ENCODE peak calls at places on chromosomes 5 and 9, in ten cellular contexts. C is PC-9; V is transverse colon; W is CD8-positive, alpha-beta T cell; H is K562; O is dorsolateral prefrontal cortex; B is adrenal gland; R is RWPE1; Z is fibroblast of lung; A is H9. D is an unnamed sample.

GRCh38 chr5:133325834-133326233 is 274.0 kb downstream of the HSPA4 start:
- DNase-seq in Z (no peak), V (no peak), O (no peak), H (no peak), W (no peak), C (no peak), R (no peak), B (no peak), A (no peak), D (no peak)

GRCh38 chr5:106254784-106255183 is 1416.0 kb downstream of the EFNA5 start:
- DNase-seq in H (no peak), V (no peak), W (no peak), R (no peak), O (no peak), Z (no peak), C (no peak), A (peak), B (no peak), D (no peak)

GRCh38 chr9:4832786-4833579 is 40.2 kb downstream of the RCL1 start:
- DNase-seq in V (no peak), A (no peak), C (peak), R (peak), W (no peak), H (no peak), Z (peak), B (no peak), O (no peak), D (no peak)

GRCh38 chr5:144778546-144778945 is 607.9 kb downstream of the KCTD16 start:
- DNase-seq in R (no peak), O (no peak), C (no peak), Z (peak), A (no peak), B (no peak), V (no peak), W (no peak), H (no peak), D (no peak)

GRCh38 chr9:36815566-36816348 is 218.3 kb downstream of the PAX5 start:
- DNase-seq in B (peak), H (no peak), W (no peak), A (no peak), V (no peak), Z (no peak), C (no peak), R (no peak), O (no peak), D (no peak)

GRCh38 chr9:14372437-14373318 is 58.7 kb upstream of the NFIB start:
- DNase-seq in W (no peak), R (peak), H (peak), V (no peak), O (no peak), B (peak), A (peak), C (peak), Z (peak), D (no peak)

GRCh38 chr9:101650096-101650495 is 55.3 kb upstream of the PPP3R2 start:
- DNase-seq in W (no peak), Z (no peak), B (no peak), R (no peak), A (no peak), C (no peak), O (no peak), V (no peak), H (no peak), D (no peak)

GRCh38 chr9:69355232-69355631 is 30.2 kb downstream of the ENTREP1 start:
- DNase-seq in C (no peak), H (no peak), A (no peak), B (no peak), Z (no peak), V (no peak), R (no peak), O (no peak), W (no peak), D (no peak)

GRCh38 chr5:134411228-134411545 is 494 bp downstream of the CDKN2AIPNL start:
- DNase-seq in O (no peak), B (no peak), Z (no peak), H (no peak), C (no peak), A (no peak), W (no peak), V (no peak), R (no peak), D (no peak)

GRCh38 chr5:157665467-157666085 is 5.8 kb upstream of the C5orf52 start:
- DNase-seq in B (no peak), A (no peak), C (peak), W (no peak), Z (peak), V (no peak), O (no peak), H (no peak), R (peak), D (no peak)

GRCh38 chr9:122354536-122355199 is 16.2 kb upstream of the PTGS1 start:
- DNase-seq in W (no peak), O (no peak), V (no peak), R (no peak), B (no peak), C (no peak), H (no peak), Z (no peak), A (no peak), D (no peak)

GRCh38 chr9:124311283-124311682 is 53.5 kb downstream of the NEK6 start:
- DNase-seq in Z (no peak), A (peak), W (no peak), C (no peak), O (no peak), H (no peak), V (no peak), B (no peak), R (no peak), D (no peak)

GRCh38 chr5:3010301-3010952 is 258.9 kb upstream of the IRX2 start:
- DNase-seq in W (no peak), O (no peak), V (no peak), Z (no peak), H (no peak), C (no peak), B (no peak), R (peak), A (no peak), D (no peak)

GRCh38 chr5:59893436-59894227 is at the start of gene PDE4D:
- DNase-seq in O (peak), Z (peak), W (no peak), V (peak), A (peak), R (peak), B (peak), H (no peak), C (no peak), D (no peak)

GRCh38 chr9:2622361-2623045 is 916 bp downstream of the VLDLR start:
- DNase-seq in R (no peak), C (no peak), V (peak), W (no peak), A (peak), B (no peak), H (no peak), Z (no peak), O (peak), D (no peak)

GRCh38 chr9:132163457-132163875 is 1.6 kb downstream of the NTNG2 start:
- DNase-seq in Z (peak), V (no peak), B (no peak), W (no peak), O (no peak), H (no peak), A (no peak), C (no peak), R (no peak), D (no peak)

GRCh38 chr9:79824265-79824664 is 252.5 kb downstream of the TLE4 start:
- DNase-seq in V (peak), C (no peak), H (no peak), A (no peak), O (no peak), W (no peak), R (no peak), B (no peak), Z (no peak), D (no peak)

GRCh38 chr9:72589684-72590555 is 68.5 kb downstream of the TMC1 start:
- DNase-seq in O (no peak), A (no peak), W (no peak), B (no peak), V (no peak), R (no peak), C (no peak), H (no peak), Z (no peak), D (no peak)

GRCh38 chr9:120532475-120532874 is 47.5 kb downstream of the CDK5RAP2 start:
- DNase-seq in A (no peak), R (peak), O (no peak), Z (peak), W (no peak), B (peak), C (peak), H (no peak), V (peak), D (no peak)

GRCh38 chr5:115979628-115980041 is 17.4 kb downstream of the LVRN start:
- DNase-seq in C (no peak), V (no peak), O (no peak), B (no peak), H (no peak), R (no peak), W (no peak), A (no peak), Z (peak), D (no peak)

GRCh38 chr9:119365291-119366027 is 3.8 kb downstream of the BRINP1 start:
- DNase-seq in C (no peak), A (peak), Z (no peak), W (no peak), V (no peak), B (peak), R (no peak), O (peak), H (no peak), D (no peak)

GRCh38 chr5:137666109-137666850 is 69.6 kb downstream of the KLHL3 start:
- DNase-seq in Z (peak), O (no peak), C (peak), V (no peak), H (no peak), W (peak), B (no peak), A (no peak), R (no peak), D (peak)

GRCh38 chr5:168177831-168178450 is 113.5 kb upstream of the WWC1 start:
- DNase-seq in Z (no peak), C (no peak), B (no peak), O (no peak), H (no peak), R (no peak), A (peak), W (no peak), V (no peak), D (no peak)

GRCh38 chr5:109939109-109939682 is 249.5 kb downstream of the MAN2A1 start:
- DNase-seq in C (peak), V (no peak), B (no peak), Z (peak), R (no peak), W (no peak), A (no peak), O (no peak), H (no peak), D (no peak)

GRCh38 chr5:78509145-78509865 is 139.3 kb downstream of the LHFPL2 start:
- DNase-seq in V (no peak), Z (no peak), R (no peak), C (no peak), B (no peak), A (no peak), H (no peak), O (no peak), W (no peak), D (no peak)

GRCh38 chr5:41517909-41518308 is 7.5 kb upstream of the PLCXD3 start:
- DNase-seq in A (no peak), R (no peak), W (no peak), O (no peak), C (no peak), Z (peak), B (no peak), H (no peak), V (no peak), D (no peak)

GRCh38 chr5:43851741-43852140 is 248.8 kb downstream of the NNT start:
- DNase-seq in R (no peak), W (no peak), H (no peak), V (no peak), B (no peak), Z (peak), A (no peak), C (no peak), O (no peak), D (no peak)

GRCh38 chr9:4206718-4207117 is 93.2 kb downstream of the GLIS3 start:
- DNase-seq in B (peak), O (no peak), A (no peak), H (no peak), W (no peak), C (no peak), R (no peak), V (no peak), Z (peak), D (no peak)

GRCh38 chr9:33751536-33752129 is 43.7 kb upstream of the PRSS3 start:
- DNase-seq in C (peak), V (peak), B (no peak), O (no peak), W (no peak), R (no peak), H (no peak), A (no peak), Z (no peak), D (no peak)

GRCh38 chr5:137833463-137833862 is 34.2 kb upstream of the MYOT start:
- DNase-seq in O (no peak), B (peak), C (peak), H (no peak), A (no peak), Z (peak), R (peak), V (no peak), W (no peak), D (no peak)

GRCh38 chr5:98527846-98528245 is 245.6 kb upstream of the RGMB start:
- DNase-seq in R (no peak), V (no peak), Z (no peak), A (no peak), B (no peak), O (no peak), H (no peak), W (no peak), C (no peak), D (no peak)

GRCh38 chr5:8729437-8729836 is 816.4 kb downstream of the SEMA5A start:
- DNase-seq in W (no peak), B (no peak), O (no peak), C (no peak), H (no peak), V (no peak), Z (peak), A (no peak), R (no peak), D (no peak)

GRCh38 chr9:127109212-127109711 is 13.2 kb downstream of the ANGPTL2 start:
- DNase-seq in W (no peak), A (no peak), B (no peak), C (no peak), H (no peak), V (no peak), Z (no peak), O (no peak), R (no peak), D (no peak)

GRCh38 chr5:167143726-167144125 is 1147.7 kb upstream of the WWC1 start:
- DNase-seq in Z (no peak), A (no peak), B (no peak), H (no peak), W (no peak), C (no peak), R (no peak), O (no peak), V (no peak), D (no peak)

GRCh38 chr9:89554307-89554706 is 50.5 kb upstream of the GADD45G start:
- DNase-seq in O (no peak), C (no peak), R (no peak), A (no peak), Z (no peak), W (no peak), V (no peak), H (no peak), B (no peak), D (no peak)

DNA sequence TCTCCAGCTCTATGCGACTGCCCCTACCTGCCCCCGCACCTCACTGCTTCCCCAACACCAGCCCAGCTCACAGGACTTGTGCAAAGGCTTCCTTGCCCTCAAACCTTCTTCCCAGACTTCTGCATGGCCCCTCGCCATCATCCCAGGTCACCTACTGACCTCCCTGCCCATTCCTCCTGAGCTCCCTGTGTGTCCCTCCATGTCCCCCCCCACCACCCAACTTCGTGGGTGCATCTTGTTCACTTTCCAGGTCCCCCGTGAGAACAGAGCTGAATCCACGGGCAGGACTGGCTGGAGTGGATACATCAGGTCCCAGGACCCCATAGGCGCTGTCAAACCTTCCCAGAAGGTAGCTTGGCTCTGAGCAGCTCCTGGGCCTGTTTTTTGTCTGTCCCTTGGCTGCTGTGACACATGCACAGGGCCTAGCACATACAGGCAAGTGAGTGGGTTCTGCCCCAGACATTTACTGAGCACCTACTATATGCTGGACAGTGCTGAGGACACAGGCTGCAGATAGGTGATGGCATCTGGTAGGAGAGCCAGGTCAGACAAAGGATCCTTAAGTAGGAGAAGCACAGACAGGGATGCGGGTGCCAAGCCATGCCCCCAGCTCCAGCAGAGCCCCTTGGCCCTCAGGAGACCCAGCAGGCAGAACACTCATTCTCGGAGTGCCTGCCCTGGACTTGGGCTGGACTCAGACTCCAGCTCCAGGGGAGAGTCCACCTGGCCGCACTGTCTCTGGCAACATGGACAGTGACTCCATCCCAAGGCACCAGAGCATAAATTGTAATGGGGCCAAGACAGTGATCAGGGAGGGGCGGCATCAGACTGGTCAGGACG is 15.0 kb downstream of the NINJ1 start:
- DNase-seq in C (no peak), H (no peak), O (peak), Z (no peak), R (no peak), A (no peak), V (no peak), W (peak), B (peak), D (no peak)
- H3K27ac ChIP-seq in C (peak), H (no peak), O (no peak), Z (peak), R (peak), A (no peak), V (peak), W (no peak), B (no peak), D (no peak)

DNA sequence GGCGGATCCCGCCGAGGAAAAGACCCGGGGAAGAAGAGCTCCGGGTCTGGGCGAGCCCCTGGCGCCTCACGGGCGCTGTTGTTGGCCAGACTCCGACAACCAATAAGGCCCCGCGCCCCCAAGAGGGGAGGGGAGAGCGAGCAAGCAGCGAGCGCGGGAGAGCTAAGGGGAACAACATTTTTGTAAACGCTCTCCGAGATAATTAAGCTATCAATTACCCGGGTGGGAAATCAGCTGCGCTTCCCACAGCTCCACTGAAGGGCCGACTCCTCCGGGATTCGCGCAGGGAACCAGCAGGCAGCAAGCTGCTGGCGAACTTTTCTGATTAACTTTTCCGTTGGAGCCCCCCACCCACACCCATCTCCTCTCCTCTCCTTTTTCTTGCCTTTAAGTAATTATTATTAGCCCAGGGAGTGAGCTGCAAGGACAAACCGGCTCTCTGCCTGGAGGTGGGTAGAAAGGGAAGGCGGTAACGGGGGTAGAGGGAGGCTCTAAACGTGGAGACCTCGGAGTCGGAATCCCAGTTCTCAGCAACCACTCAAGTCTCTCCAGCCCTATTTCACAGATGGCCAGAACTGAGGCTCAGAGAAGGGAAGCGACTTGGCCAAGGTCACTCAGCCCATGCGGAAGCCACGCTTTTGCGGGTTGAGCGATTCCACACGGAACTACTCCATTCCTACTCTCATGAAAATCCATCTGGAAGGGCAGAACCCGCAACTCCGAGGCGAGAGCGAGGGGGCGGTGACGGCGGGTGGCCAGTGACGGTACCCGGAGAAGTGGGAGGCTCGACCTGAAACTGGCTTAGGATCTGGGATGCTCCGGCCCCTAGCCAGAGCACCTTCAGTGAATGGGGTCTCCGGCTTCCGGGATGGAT is 1.3 kb downstream of the ASTN2 start:
- DNase-seq in O (no peak), R (no peak), V (no peak), W (no peak), H (no peak), C (no peak), Z (no peak), A (peak), B (no peak), D (no peak)
- TF ChIP-seq CTCF in O (peak), R (no peak), V (no peak), W (no peak), H (no peak), C (no peak), Z (no peak), A (peak), B (no peak), D (no peak)

DNA sequence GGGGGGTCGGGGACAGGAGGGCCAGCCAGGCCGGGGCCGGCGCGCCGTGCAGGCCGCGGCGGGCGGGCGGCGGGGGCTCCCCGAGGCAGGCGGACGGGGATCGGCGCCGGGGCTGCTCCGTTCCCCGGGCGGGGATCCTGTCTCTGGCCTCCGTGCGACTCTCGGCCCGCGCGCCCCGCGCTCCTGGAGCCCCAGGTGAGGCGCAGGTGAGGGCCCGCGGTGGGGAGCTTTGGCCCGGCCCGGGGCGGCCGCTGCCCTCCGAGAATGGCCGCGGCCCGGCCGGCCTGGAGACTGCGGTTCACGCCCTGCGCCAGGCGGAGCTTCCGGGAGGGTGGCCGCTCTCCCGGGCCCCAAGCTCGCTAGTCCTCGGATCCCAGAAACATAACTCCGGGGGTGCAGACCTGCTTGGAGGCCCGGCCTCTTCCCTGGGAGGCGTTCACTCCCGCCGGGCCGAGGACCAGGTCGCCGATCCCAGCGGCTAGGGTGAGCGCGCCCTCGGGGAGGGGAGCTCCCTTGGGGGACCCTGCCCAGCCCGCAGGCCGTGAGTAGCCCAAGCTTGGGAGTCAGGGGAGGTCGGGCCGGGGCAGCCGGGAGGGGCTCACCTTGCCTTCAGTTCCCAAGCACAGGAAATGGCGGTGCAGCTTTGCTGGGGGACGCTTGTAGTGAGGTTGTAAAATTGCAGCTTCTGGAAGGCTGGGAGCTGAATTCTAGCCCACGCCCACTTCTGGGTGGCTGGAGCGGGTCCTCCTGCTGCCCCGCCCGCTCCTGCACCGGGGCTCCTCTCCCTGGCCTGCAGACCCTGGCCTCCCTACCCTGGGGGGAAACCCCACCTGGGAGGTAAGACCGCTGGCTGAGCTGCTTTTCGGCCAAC is 724 bp downstream of the PPP1R26 start:
- DNase-seq in O (no peak), A (peak), Z (peak), W (no peak), H (peak), C (no peak), V (peak), B (no peak), R (peak), D (no peak)
- H3K27ac ChIP-seq in O (peak), A (no peak), Z (no peak), W (no peak), H (peak), C (peak), V (peak), B (no peak), R (peak), D (no peak)

DNA sequence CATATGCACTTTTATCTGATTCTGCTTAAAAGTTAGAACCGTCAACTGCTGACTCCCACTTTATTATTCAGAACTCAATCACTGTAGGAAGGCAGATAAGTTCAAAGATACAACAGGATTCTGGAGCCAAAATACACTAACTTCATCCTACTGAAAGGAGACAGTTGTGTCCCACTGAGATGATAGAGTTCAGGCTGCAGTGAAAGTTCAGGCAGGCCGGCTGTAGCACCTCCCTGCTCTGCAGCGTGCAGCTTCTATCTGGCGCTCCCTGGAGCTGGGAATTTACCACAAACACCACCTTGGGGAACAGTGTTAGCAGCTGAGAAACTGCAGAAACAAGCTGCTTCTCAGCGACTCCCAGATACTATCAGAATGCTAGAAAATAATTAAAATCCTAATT is 52.5 kb upstream of the CNTLN start:
- DNase-seq in A (peak), R (no peak), B (no peak), C (no peak), Z (peak), O (no peak), W (no peak), H (no peak), V (no peak), D (no peak)
- TF ChIP-seq CTCF in A (peak), R (no peak), B (no peak), C (no peak), Z (peak), O (no peak), W (no peak), H (no peak), V (no peak), D (no peak)